ENCODE peak calls at places on chromosomes 12 and 14, in six cellular contexts. A is adrenal gland, U is HCT116, Y is fibroblast of lung, F is stomach, J is endothelial cell of umbilical vein. M is an unnamed sample.

GRCh38 chr14:87916103-87916885 is 76.7 kb downstream of the GALC start:
- DNase-seq in A (no peak), U (no peak), Y (no peak), F (no peak), J (no peak), M (no peak)

GRCh38 chr12:67940780-67941243 is 48.4 kb upstream of the IFNG-AS1 start:
- DNase-seq in A (no peak), U (no peak), Y (peak; percentile 68), F (peak; percentile 36), J (no peak), M (no peak)

GRCh38 chr12:1611775-1612174 is 17.3 kb upstream of the WNT5B start:
- DNase-seq in A (no peak), U (no peak), Y (peak; percentile 93), F (no peak), J (peak; percentile 36), M (no peak)

GRCh38 chr12:49537709-49538601 is 875 bp upstream of the KCNH3 start:
- DNase-seq in A (no peak), U (no peak), Y (no peak), F (peak; percentile 29), J (no peak), M (no peak)

GRCh38 chr12:49838973-49839633 is 3.8 kb downstream of the BCDIN3D start:
- DNase-seq in A (no peak), U (peak; percentile 22), Y (peak; percentile 21), F (no peak), J (peak; percentile 67), M (no peak)

GRCh38 chr12:112149596-112149995 is 24.2 kb downstream of the TRAFD1 start:
- DNase-seq in A (no peak), U (no peak), Y (no peak), F (no peak), J (no peak), M (no peak)

GRCh38 chr12:64532734-64533351 is 77.5 kb upstream of the RASSF3 start:
- DNase-seq in A (no peak), U (no peak), Y (no peak), F (no peak), J (no peak), M (no peak)

GRCh38 chr14:99284254-99285004 is 12.4 kb upstream of the BCL11B start:
- DNase-seq in A (no peak), U (no peak), Y (no peak), F (no peak), J (no peak), M (no peak)

GRCh38 chr12:119301367-119301766 is 33.2 kb upstream of the CCDC60 start:
- DNase-seq in A (no peak), U (no peak), Y (no peak), F (no peak), J (no peak), M (no peak)

GRCh38 chr14:78836777-78837176 is 666.6 kb downstream of the NRXN3 start:
- DNase-seq in A (no peak), U (peak; percentile 36), Y (peak; percentile 65), F (peak; percentile 45), J (peak; percentile 57), M (no peak)

GRCh38 chr14:102867826-102868580 is 54.5 kb upstream of the AMN start:
- DNase-seq in A (no peak), U (no peak), Y (no peak), F (no peak), J (no peak), M (no peak)

GRCh38 chr12:28242888-28243633 is 52.8 kb downstream of the CCDC91 start:
- DNase-seq in A (no peak), U (no peak), Y (peak; percentile 63), F (peak; percentile 35), J (peak; percentile 47), M (no peak)

GRCh38 chr12:51156366-51156765 is 16.6 kb downstream of the TFCP2 start:
- DNase-seq in A (no peak), U (no peak), Y (peak; percentile 22), F (no peak), J (no peak), M (no peak)

GRCh38 chr12:123109319-123109772 is 41.5 kb downstream of the PITPNM2 start:
- DNase-seq in A (no peak), U (no peak), Y (no peak), F (no peak), J (no peak), M (no peak)

GRCh38 chr14:36105401-36105800 is 71.1 kb downstream of the PTCSC3 start:
- DNase-seq in A (no peak), U (peak; percentile 40), Y (no peak), F (no peak), J (no peak), M (no peak)

GRCh38 chr12:80419660-80420059 is 24.4 kb upstream of the PTPRQ start:
- DNase-seq in A (no peak), U (no peak), Y (peak; percentile 42), F (no peak), J (no peak), M (no peak)

GRCh38 chr12:110581951-110582285 is 1.2 kb downstream of the PPTC7 start:
- DNase-seq in A (no peak), U (no peak), Y (peak; percentile 7), F (no peak), J (no peak), M (no peak)
- H3K4me1 ChIP-seq in A (peaks cover 44% of the 10 kb centered on the region), U (peaks cover 37% of the 10 kb centered on the region), Y (peaks cover 10% of the 10 kb centered on the region), F (peaks cover 47% of the 10 kb centered on the region), J (peaks cover 39% of the 10 kb centered on the region), M (peaks cover 40% of the 10 kb centered on the region)

DNA sequence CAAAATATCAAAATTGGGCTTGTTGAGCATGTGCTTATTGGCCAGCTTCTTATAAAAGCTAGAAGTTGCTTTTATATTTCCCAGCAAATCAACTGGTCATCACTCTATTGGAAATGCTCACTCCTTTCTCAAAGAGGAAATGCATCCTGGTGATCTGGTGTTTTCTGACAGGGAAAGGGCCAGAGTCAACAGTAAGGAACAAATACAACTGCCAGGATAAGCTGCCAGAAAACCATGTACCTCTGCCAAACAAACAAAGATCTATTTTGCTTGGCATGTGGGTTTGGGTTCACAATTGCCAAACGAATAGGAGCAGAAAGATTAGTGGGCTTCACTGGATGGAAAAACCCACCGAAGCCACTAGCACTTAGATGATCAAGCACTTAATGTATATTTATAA is 126.9 kb upstream of the PDZRN4 start:
- DNase-seq in A (no peak), U (no peak), Y (no peak), F (no peak), J (no peak), M (no peak)
- H3K27ac ChIP-seq in A (no peak overlapping the region), U (no peak overlapping the region), Y (no peak overlapping the region), F (no peak overlapping the region), J (no peak overlapping the region), M (no peak overlapping the region)

GRCh38 chr12:19201653-19202052 is 72.1 kb downstream of the PLEKHA5 start:
- DNase-seq in A (no peak), U (no peak), Y (no peak), F (no peak), J (no peak), M (no peak)
- H3K36me3 ChIP-seq in A (no peaks in the 10 kb centered on the region), U (no peaks in the 10 kb centered on the region), Y (no peaks in the 10 kb centered on the region), F (no peaks in the 10 kb centered on the region), J (no peaks in the 10 kb centered on the region), M (no peaks in the 10 kb centered on the region)

GRCh38 chr14:68940614-68941185 is 38.4 kb downstream of the ACTN1 start:
- DNase-seq in A (no peak), U (no peak), Y (peak; percentile 65), F (no peak), J (no peak), M (no peak)
- H3K4me1 ChIP-seq in A (peaks cover 3% of the 10 kb centered on the region), U (peaks cover 48% of the 10 kb centered on the region), Y (peaks cover 67% of the 10 kb centered on the region), F (peaks cover 86% of the 10 kb centered on the region), J (peaks cover 58% of the 10 kb centered on the region), M (peaks cover 98% of the 10 kb centered on the region)

GRCh38 chr14:61749867-61750266 is 12.4 kb upstream of the SNAPC1 start:
- DNase-seq in A (no peak), U (no peak), Y (no peak), F (no peak), J (peak; percentile 48), M (no peak)
- H3K27ac ChIP-seq in A (no peak overlapping the region), U (no peak overlapping the region), Y (no peak overlapping the region), F (no peak overlapping the region), J (peak overlapping the region; percentile 8), M (peak overlapping the region; percentile 89)

DNA sequence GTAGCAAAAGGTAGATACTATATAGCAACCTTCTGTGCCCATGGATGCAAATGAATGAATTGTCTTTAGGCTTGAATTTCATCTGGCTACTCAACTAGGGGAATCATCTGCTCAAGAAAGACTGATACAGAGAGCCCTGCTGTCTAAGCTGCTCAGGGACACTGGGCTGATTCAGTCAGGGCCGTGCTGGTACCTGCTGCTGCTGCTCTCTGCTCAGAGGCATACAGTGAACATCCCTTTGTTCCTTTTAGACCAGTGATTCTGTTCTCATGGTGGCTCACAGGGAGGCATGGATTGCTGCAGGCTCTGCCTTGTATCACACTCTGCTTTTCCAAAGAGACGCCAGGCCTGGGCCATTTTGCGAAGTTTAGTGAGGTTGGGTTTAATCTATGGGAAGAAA is 14.1 kb downstream of the EIF2B2 start:
- DNase-seq in A (no peak), U (no peak), Y (no peak), F (no peak), J (no peak), M (no peak)
- H3K36me3 ChIP-seq in A (peaks cover 60% of the 10 kb centered on the region), U (peaks cover 28% of the 10 kb centered on the region), Y (peaks cover 9% of the 10 kb centered on the region), F (peaks cover 99% of the 10 kb centered on the region), J (peaks cover 4% of the 10 kb centered on the region), M (peaks cover 48% of the 10 kb centered on the region)

GRCh38 chr14:55580401-55581010 is 499 bp downstream of the KTN1 start:
- DNase-seq in A (peak; percentile 55), U (no peak), Y (no peak), F (peak; percentile 36), J (peak; percentile 35), M (no peak)
- H3K4me1 ChIP-seq in A (peaks cover 21% of the 10 kb centered on the region), U (peaks cover 28% of the 10 kb centered on the region), Y (peaks cover 7% of the 10 kb centered on the region), F (peaks cover 36% of the 10 kb centered on the region), J (peaks cover 12% of the 10 kb centered on the region), M (peaks cover 49% of the 10 kb centered on the region)

DNA sequence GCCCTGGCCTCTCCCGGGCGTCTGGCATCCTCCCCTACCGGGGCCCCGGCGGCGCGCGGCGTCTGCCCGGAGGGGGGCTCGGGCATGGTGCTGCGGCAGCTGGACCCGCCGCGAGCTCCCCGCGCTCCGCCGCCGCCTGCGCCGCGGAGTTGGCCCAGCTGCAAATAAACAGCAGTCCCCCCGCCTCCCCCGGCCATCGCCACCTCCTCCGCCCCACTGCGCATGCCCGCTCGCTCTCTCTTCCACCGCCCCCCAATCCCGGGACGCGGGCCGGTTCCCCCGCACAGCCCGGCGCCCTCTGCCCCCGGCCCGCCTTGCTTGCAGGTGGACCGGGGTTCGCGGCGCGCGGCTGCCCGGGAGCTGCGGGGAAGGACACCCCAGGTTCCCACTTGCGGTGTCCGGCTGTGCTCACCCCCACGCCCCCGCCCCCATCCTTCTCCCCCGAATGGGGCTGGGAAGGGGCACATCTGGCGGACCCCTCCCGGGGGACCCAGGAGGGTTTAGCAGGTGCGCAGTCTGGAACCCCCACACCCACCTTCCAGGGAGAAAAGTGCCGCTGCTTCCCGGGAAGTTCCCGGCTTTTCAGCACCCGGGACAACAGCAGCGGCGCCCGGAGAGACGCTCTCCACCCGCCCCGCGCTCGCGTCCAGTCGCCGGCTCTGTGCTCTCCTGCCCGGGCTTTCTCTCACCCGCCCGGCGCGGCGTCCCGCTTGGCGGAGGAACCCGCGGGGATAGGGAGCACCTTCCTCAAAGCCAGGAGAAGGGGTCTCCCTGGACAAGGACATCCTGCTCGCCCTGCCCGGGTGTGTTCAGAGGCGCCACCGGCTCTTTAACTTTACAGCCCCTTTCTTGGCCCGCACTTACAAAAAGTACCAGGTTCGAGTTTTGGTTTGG is at the start of gene TMTC1:
- DNase-seq in A (peak; percentile 89), U (no peak), Y (peak; percentile 70), F (peak; percentile 51), J (peak; percentile 69), M (no peak)
- H3K27ac ChIP-seq in A (peak within 1 kb of the TSS; percentile 88), U (no peak within 1 kb of the TSS), Y (peak within 1 kb of the TSS; percentile 84), F (peak within 1 kb of the TSS; percentile 90), J (no peak within 1 kb of the TSS), M (peak within 1 kb of the TSS; percentile 72)

GRCh38 chr14:90019824-90020523 is 41.8 kb upstream of the KCNK13 start:
- DNase-seq in A (no peak), U (no peak), Y (no peak), F (no peak), J (no peak), M (no peak)
- H3K36me3 ChIP-seq in A (peaks cover 3% of the 10 kb centered on the region), U (peaks cover 8% of the 10 kb centered on the region), Y (peaks cover 6% of the 10 kb centered on the region), F (peaks cover 87% of the 10 kb centered on the region), J (peaks cover 7% of the 10 kb centered on the region), M (peaks cover 17% of the 10 kb centered on the region)

M was measured in thoracic aorta.